ENCODE peak calls at places on chromosomes 6 and 20, in ten cellular contexts. P is T follicular helper cell, L is RPMI8226, R is fibroblast of lung, W is COR-L47, H is hypothalamus, Q is hepatocyte, I is amygdala, G is T-helper 2 cell, M is heart left ventricle. N is an unnamed sample.

GRCh38 chr6:31058128-31058894 is 48.0 kb downstream of the MUC22 start:
- DNase-seq in R (peak; percentile 98), G (no peak), M (no peak), L (peak; percentile 66), I (no peak), H (no peak), W (peak; percentile 49), Q (peak; percentile 62), P (no peak), N (no peak)

GRCh38 chr6:138608896-138609295 is 109.6 kb upstream of the NHSL1 start:
- DNase-seq in W (no peak), I (no peak), R (no peak), P (no peak), L (no peak), H (no peak), M (no peak), G (no peak), Q (no peak), N (no peak)

GRCh38 chr20:38920411-38920810 is 5.8 kb upstream of the FAM83D start:
- DNase-seq in M (no peak), W (no peak), R (no peak), Q (no peak), I (no peak), L (no peak), P (no peak), G (no peak), H (no peak), N (no peak)

GRCh38 chr6:119073307-119074051 is 5.0 kb downstream of the FAM184A start:
- DNase-seq in G (no peak), H (no peak), W (no peak), L (no peak), P (no peak), M (no peak), I (no peak), R (no peak), Q (no peak), N (no peak)

GRCh38 chr6:108942556-108943492 is 94.6 kb downstream of the ARMC2 start:
- DNase-seq in G (peak; percentile 32), L (no peak), R (no peak), Q (no peak), P (peak; percentile 39), H (no peak), W (no peak), M (no peak), I (no peak), N (peak; percentile 50)

GRCh38 chr20:58691773-58692578 is 624 bp upstream of the NPEPL1 start:
- DNase-seq in M (peak; percentile 76), G (no peak), R (no peak), W (no peak), Q (no peak), I (no peak), P (no peak), H (no peak), L (no peak), N (no peak)

GRCh38 chr6:167153523-167153959 is 4.2 kb downstream of the GPR31 start:
- DNase-seq in W (no peak), Q (no peak), I (no peak), R (peak; percentile 75), M (no peak), P (no peak), G (no peak), L (peak; percentile 40), H (no peak), N (no peak)

GRCh38 chr20:37681384-37681977 is 12.3 kb upstream of the CTNNBL1 start:
- DNase-seq in Q (no peak), W (no peak), R (no peak), L (no peak), G (no peak), H (no peak), P (no peak), I (no peak), M (no peak), N (no peak)

GRCh38 chr6:29702519-29703103 is 20.6 kb upstream of the HLA-F start:
- DNase-seq in Q (peak; percentile 66), L (peak; percentile 66), P (peak; percentile 51), W (peak; percentile 22), H (no peak), M (peak; percentile 91), R (no peak), I (no peak), G (peak; percentile 69), N (peak; percentile 42)

GRCh38 chr20:17712708-17713107 is 12.9 kb downstream of the BANF2 start:
- DNase-seq in M (no peak), I (no peak), W (no peak), P (no peak), R (peak; percentile 66), Q (no peak), G (no peak), L (no peak), H (no peak), N (no peak)

GRCh38 chr20:45725134-45725533 is 3.0 kb downstream of the SPINT4 start:
- DNase-seq in I (no peak), Q (no peak), R (no peak), W (no peak), G (no peak), M (no peak), H (no peak), P (no peak), L (no peak), N (no peak)

GRCh38 chr20:49646126-49646525 is 67.6 kb downstream of the B4GALT5 start:
- DNase-seq in I (no peak), Q (no peak), M (no peak), W (no peak), G (no peak), R (peak; percentile 85), L (no peak), H (no peak), P (no peak), N (no peak)

GRCh38 chr6:110593637-110594036 is 117.2 kb upstream of the SLC22A16 start:
- DNase-seq in I (no peak), P (no peak), L (no peak), G (no peak), H (no peak), W (no peak), M (no peak), Q (no peak), R (no peak), N (no peak)

GRCh38 chr20:62208061-62208804 is 11.8 kb downstream of the HRH3 start:
- DNase-seq in H (no peak), G (no peak), L (no peak), Q (no peak), M (peak; percentile 26), R (no peak), P (no peak), W (no peak), I (no peak), N (no peak)

GRCh38 chr20:2051920-2052319 is 49.7 kb upstream of the STK35 start:
- DNase-seq in G (no peak), R (no peak), M (no peak), P (no peak), W (no peak), I (no peak), Q (no peak), L (no peak), H (no peak), N (no peak)

GRCh38 chr20:45972500-45973183 is 639 bp upstream of the ZNF335 start:
- DNase-seq in R (no peak), L (peak; percentile 95), Q (no peak), W (no peak), G (no peak), H (no peak), M (no peak), I (no peak), P (no peak), N (no peak)

GRCh38 chr20:33925867-33926266 is 67.8 kb upstream of the RALY start:
- DNase-seq in G (no peak), M (no peak), H (no peak), Q (no peak), I (no peak), P (no peak), R (peak; percentile 56), W (no peak), L (no peak), N (no peak)

GRCh38 chr6:119296036-119297035 is 53.2 kb downstream of the MAN1A1 start:
- DNase-seq in R (peak; percentile 69), G (no peak), W (no peak), H (no peak), P (no peak), L (no peak), Q (no peak), M (no peak), I (no peak), N (no peak)

GRCh38 chr6:22028403-22028802 is 268.4 kb downstream of the PRL start:
- DNase-seq in H (no peak), R (no peak), P (no peak), W (no peak), L (no peak), M (no peak), I (no peak), Q (no peak), G (no peak), N (no peak)

GRCh38 chr20:15937179-15937578 is 636.1 kb downstream of the KIF16B start:
- DNase-seq in L (no peak), M (no peak), I (no peak), P (no peak), H (no peak), R (no peak), Q (no peak), G (no peak), W (no peak), N (no peak)

N was measured in T-helper 22 cell.